ENCODE peak calls at places on chromosome 14, in ten cellular contexts. E is WERI-Rb-1, C is AG09309, M is tibial artery, R is left ventricle myocardium inferior, G is PC-3, Z is AG10803, A is Peyer's patch, T is thoracic aorta, P is heart left ventricle. D is an unnamed sample.

GRCh38 chr14:22427771-22428228 is 161.2 kb downstream of the DAD1 start:
- DNase-seq in E (no peak), C (peak; percentile 21), M (peak; percentile 62), R (peak; percentile 26), G (no peak), Z (peak; percentile 63), A (no peak), T (no peak), P (no peak), D (no peak)

GRCh38 chr14:34906287-34906686 is 31.1 kb upstream of the BAZ1A start:
- DNase-seq in E (no peak), C (no peak), M (no peak), R (no peak), G (no peak), Z (no peak), A (no peak), T (no peak), P (no peak), D (no peak)

GRCh38 chr14:22871962-22872832 is 657 bp downstream of the LRP10 start:
- DNase-seq in E (peak; percentile 89), C (no peak), M (peak; percentile 86), R (peak; percentile 75), G (peak; percentile 94), Z (peak; percentile 76), A (peak; percentile 86), T (no peak), P (peak; percentile 70), D (peak; percentile 82)

GRCh38 chr14:52061380-52061779 is 7.5 kb downstream of the NID2 start:
- DNase-seq in E (no peak), C (no peak), M (no peak), R (peak; percentile 63), G (no peak), Z (no peak), A (no peak), T (no peak), P (peak; percentile 79), D (no peak)

GRCh38 chr14:71659165-71659564 is 273.1 kb upstream of the RGS6 start:
- DNase-seq in E (no peak), C (no peak), M (no peak), R (no peak), G (peak; percentile 62), Z (no peak), A (no peak), T (no peak), P (no peak), D (no peak)

GRCh38 chr14:96894966-96895365 is 97.8 kb downstream of the VRK1 start:
- DNase-seq in E (no peak), C (no peak), M (no peak), R (no peak), G (peak; percentile 7), Z (no peak), A (no peak), T (no peak), P (no peak), D (no peak)

GRCh38 chr14:50057331-50057730 is 59.0 kb downstream of the VCPKMT start:
- DNase-seq in E (no peak), C (no peak), M (no peak), R (no peak), G (no peak), Z (no peak), A (no peak), T (no peak), P (no peak), D (no peak)

GRCh38 chr14:71418591-71419245 is 511.5 kb downstream of the PCNX1 start:
- DNase-seq in E (no peak), C (no peak), M (no peak), R (no peak), G (no peak), Z (no peak), A (no peak), T (no peak), P (no peak), D (no peak)

GRCh38 chr14:77119852-77120251 is 21.7 kb downstream of the ZDHHC22 start:
- DNase-seq in E (no peak), C (no peak), M (no peak), R (no peak), G (no peak), Z (no peak), A (no peak), T (no peak), P (no peak), D (no peak)

GRCh38 chr14:54301349-54301748 is 95.5 kb upstream of the CDKN3 start:
- DNase-seq in E (no peak), C (no peak), M (no peak), R (no peak), G (no peak), Z (no peak), A (no peak), T (no peak), P (no peak), D (no peak)

GRCh38 chr14:49512571-49512970 is 73.6 kb downstream of the RPS29 start:
- DNase-seq in E (no peak), C (no peak), M (no peak), R (no peak), G (no peak), Z (no peak), A (no peak), T (no peak), P (no peak), D (no peak)

GRCh38 chr14:74324945-74325361 is 22.2 kb upstream of the ABCD4 start:
- DNase-seq in E (no peak), C (no peak), M (no peak), R (no peak), G (peak; percentile 60), Z (peak; percentile 52), A (no peak), T (no peak), P (no peak), D (peak; percentile 23)

GRCh38 chr14:94632305-94632590 is 20.1 kb downstream of the SERPINA3 start:
- DNase-seq in E (no peak), C (no peak), M (peak; percentile 8), R (no peak), G (no peak), Z (no peak), A (no peak), T (no peak), P (no peak), D (no peak)

GRCh38 chr14:64196668-64197411 is 97.3 kb downstream of the ESR2 start:
- DNase-seq in E (peak; percentile 81), C (peak; percentile 14), M (no peak), R (peak; percentile 51), G (no peak), Z (peak; percentile 41), A (no peak), T (no peak), P (peak; percentile 72), D (peak; percentile 65)

GRCh38 chr14:23361320-23361719 is 3.7 kb downstream of the EFS start:
- DNase-seq in E (no peak), C (peak; percentile 23), M (peak; percentile 53), R (no peak), G (no peak), Z (peak; percentile 82), A (no peak), T (no peak), P (no peak), D (peak; percentile 16)

GRCh38 chr14:69079188-69079742 is 73.7 kb downstream of the DCAF5 start:
- DNase-seq in E (no peak), C (no peak), M (no peak), R (no peak), G (peak; percentile 95), Z (peak; percentile 88), A (no peak), T (no peak), P (no peak), D (no peak)

GRCh38 chr14:89723930-89724915 is 230.3 kb downstream of the EFCAB11 start:
- DNase-seq in E (no peak), C (no peak), M (no peak), R (no peak), G (no peak), Z (peak; percentile 9), A (no peak), T (no peak), P (no peak), D (no peak)
- H3K4me3 ChIP-seq in E (no peak overlapping the region), C (peak overlapping the region; percentile 29), M (peak overlapping the region; percentile 37), R (peak overlapping the region; percentile 10), G (no peak overlapping the region), Z (peak overlapping the region; percentile 44), A (no peak overlapping the region), T (peak overlapping the region; percentile 67), P (no peak overlapping the region), D (no peak overlapping the region)

DNA sequence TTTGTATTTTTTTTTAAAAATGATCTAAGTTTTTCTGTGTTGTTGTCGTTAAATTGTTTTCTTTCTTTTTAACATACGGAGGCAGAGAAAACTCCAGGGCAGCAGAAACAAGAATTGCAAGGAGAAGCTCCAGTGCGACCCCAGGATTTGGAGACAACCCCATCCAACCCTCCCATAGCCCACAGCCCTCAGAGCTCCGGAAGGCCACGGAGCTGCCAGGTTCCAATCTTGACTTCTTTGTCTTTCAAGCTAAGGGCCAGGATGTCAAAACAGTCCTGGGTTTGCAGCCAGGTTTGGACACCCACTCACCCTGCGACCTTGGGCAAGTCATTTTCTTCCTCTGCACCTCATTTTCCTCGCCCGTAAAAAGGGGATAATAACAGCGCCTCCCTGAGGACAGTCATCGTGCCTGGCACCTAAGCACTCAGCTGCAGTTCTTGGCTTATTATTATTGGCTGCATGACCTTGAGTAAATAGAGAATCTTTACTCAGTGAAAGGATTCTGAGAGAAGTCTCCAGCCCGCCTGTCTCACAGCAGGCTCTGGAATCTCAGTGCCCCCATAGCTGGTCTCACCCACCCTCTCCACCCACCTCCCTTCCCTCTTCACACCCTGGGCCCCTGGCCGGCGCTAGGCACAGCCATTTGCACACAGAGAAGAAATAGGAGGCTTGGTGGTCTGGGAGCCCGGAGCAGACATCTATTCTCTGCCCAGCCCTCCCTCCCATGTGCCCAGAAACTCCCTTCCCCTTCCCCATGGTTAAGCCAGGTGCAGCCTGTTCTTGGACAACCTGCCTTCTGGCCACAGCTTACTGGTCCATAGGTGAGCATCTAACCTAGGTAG is 79.4 kb upstream of the BCL11B start:
- DNase-seq in E (no peak), C (no peak), M (no peak), R (no peak), G (no peak), Z (no peak), A (no peak), T (no peak), P (no peak), D (no peak)
- TF ChIP-seq CTCF in E (no peak), C (no peak), M (no peak), R (no peak), G (peak; percentile 36), Z (no peak), A (no peak), T (no peak), P (no peak), D (no peak)

DNA sequence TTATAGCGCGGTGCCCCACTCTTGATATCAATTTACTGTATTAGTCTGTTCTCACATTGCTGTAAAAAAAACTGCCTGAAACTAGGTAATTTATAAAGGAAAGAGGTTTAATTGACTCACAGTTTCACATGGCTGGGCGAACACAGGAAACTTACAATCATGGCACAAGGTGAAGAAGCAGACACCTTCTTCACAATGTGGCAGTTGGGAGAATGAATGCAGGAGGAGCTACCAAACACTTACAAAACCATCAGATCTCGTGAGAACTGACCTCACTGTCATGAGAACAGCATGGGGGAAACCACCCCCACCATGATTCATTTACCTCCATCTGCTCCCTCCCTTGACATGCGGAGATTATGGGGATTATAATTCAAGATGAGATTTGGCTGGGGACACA is 42.3 kb downstream of the FBXO34 start:
- DNase-seq in E (peak; percentile 14), C (no peak), M (no peak), R (no peak), G (no peak), Z (no peak), A (no peak), T (no peak), P (no peak), D (no peak)
- H3K4me3 ChIP-seq in E (no peak overlapping the region), C (no peak overlapping the region), M (no peak overlapping the region), R (no peak overlapping the region), G (no peak overlapping the region), Z (no peak overlapping the region), A (no peak overlapping the region), T (no peak overlapping the region), P (no peak overlapping the region), D (no peak overlapping the region)

GRCh38 chr14:100078997-100079561 is 13.9 kb downstream of the EVL start:
- DNase-seq in E (peak; percentile 58), C (peak; percentile 74), M (no peak), R (no peak), G (peak; percentile 8), Z (peak; percentile 84), A (no peak), T (no peak), P (no peak), D (peak; percentile 35)
- TF ChIP-seq CTCF in E (peak; percentile 4), C (peak; percentile 10), M (no peak), R (no peak), G (no peak), Z (peak; percentile 7), A (no peak), T (no peak), P (peak; percentile 8), D (no peak)

D was measured in GM12865.